ENCODE peak calls at places on chromosome 10, in seven cellular contexts. One of them, this sample, is unnamed.

GRCh38 chr10:87863102-87863943 is at the start of the genes KLLN and PTEN:
- DNase-seq in SK-N-SH: peak
- DNase-seq in stomach: peak
- DNase-seq in K562: peak
- DNase-seq in upper lobe of left lung: peak
- DNase-seq in spleen: peak
- DNase-seq in breast epithelium: peak
- DNase-seq in this sample: no peak

GRCh38 chr10:111384556-111384955 is 307.7 kb downstream of the ADRA2A start:
- DNase-seq in SK-N-SH: no peak
- DNase-seq in stomach: no peak
- DNase-seq in K562: no peak
- DNase-seq in upper lobe of left lung: no peak
- DNase-seq in spleen: no peak
- DNase-seq in breast epithelium: no peak
- DNase-seq in this sample: no peak

GRCh38 chr10:73655257-73655989 is 406 bp downstream of the SYNPO2L start:
- DNase-seq in SK-N-SH: no peak
- DNase-seq in stomach: no peak
- DNase-seq in K562: no peak
- DNase-seq in upper lobe of left lung: no peak
- DNase-seq in spleen: no peak
- DNase-seq in breast epithelium: no peak
- DNase-seq in this sample: no peak

GRCh38 chr10:100803908-100804307 is 58.5 kb downstream of the PAX2 start:
- DNase-seq in SK-N-SH: no peak
- DNase-seq in stomach: no peak
- DNase-seq in K562: no peak
- DNase-seq in upper lobe of left lung: no peak
- DNase-seq in spleen: no peak
- DNase-seq in breast epithelium: no peak
- DNase-seq in this sample: no peak

GRCh38 chr10:47217123-47217522 is 82.9 kb upstream of the GDF10 start:
- DNase-seq in SK-N-SH: no peak
- DNase-seq in stomach: no peak
- DNase-seq in K562: no peak
- DNase-seq in upper lobe of left lung: no peak
- DNase-seq in spleen: no peak
- DNase-seq in breast epithelium: no peak
- DNase-seq in this sample: no peak

GRCh38 chr10:43683451-43684197 is 34.9 kb upstream of the ZNF32 start:
- DNase-seq in SK-N-SH: peak
- DNase-seq in stomach: no peak
- DNase-seq in K562: peak
- DNase-seq in upper lobe of left lung: no peak
- DNase-seq in spleen: no peak
- DNase-seq in breast epithelium: no peak
- DNase-seq in this sample: no peak

GRCh38 chr10:60704480-60704879 is 73.8 kb upstream of the CDK1 start:
- DNase-seq in SK-N-SH: no peak
- DNase-seq in stomach: no peak
- DNase-seq in K562: no peak
- DNase-seq in upper lobe of left lung: no peak
- DNase-seq in spleen: no peak
- DNase-seq in breast epithelium: no peak
- DNase-seq in this sample: peak

GRCh38 chr10:90378524-90379076 is 479.2 kb downstream of the HTR7 start:
- DNase-seq in SK-N-SH: no peak
- DNase-seq in stomach: no peak
- DNase-seq in K562: no peak
- DNase-seq in upper lobe of left lung: no peak
- DNase-seq in spleen: no peak
- DNase-seq in breast epithelium: no peak
- DNase-seq in this sample: no peak

GRCh38 chr10:5760462-5760861 is 52.8 kb downstream of the GDI2 start:
- DNase-seq in SK-N-SH: no peak
- DNase-seq in stomach: no peak
- DNase-seq in K562: no peak
- DNase-seq in upper lobe of left lung: no peak
- DNase-seq in spleen: no peak
- DNase-seq in breast epithelium: no peak
- DNase-seq in this sample: no peak

GRCh38 chr10:34206078-34206477 is 609.0 kb downstream of the PARD3 start:
- DNase-seq in SK-N-SH: no peak
- DNase-seq in stomach: no peak
- DNase-seq in K562: no peak
- DNase-seq in upper lobe of left lung: no peak
- DNase-seq in spleen: no peak
- DNase-seq in breast epithelium: no peak
- DNase-seq in this sample: no peak

GRCh38 chr10:116385994-116386809 is 41.4 kb upstream of the PNLIPRP3 start:
- DNase-seq in SK-N-SH: no peak
- DNase-seq in stomach: no peak
- DNase-seq in K562: no peak
- DNase-seq in upper lobe of left lung: no peak
- DNase-seq in spleen: no peak
- DNase-seq in breast epithelium: no peak
- DNase-seq in this sample: peak

GRCh38 chr10:48700071-48700470 is 15.4 kb downstream of the WDFY4 start:
- DNase-seq in SK-N-SH: no peak
- DNase-seq in stomach: no peak
- DNase-seq in K562: no peak
- DNase-seq in upper lobe of left lung: no peak
- DNase-seq in spleen: no peak
- DNase-seq in breast epithelium: no peak
- DNase-seq in this sample: no peak

GRCh38 chr10:71268247-71268691 is 50.8 kb upstream of the SLC29A3 start:
- DNase-seq in SK-N-SH: no peak
- DNase-seq in stomach: no peak
- DNase-seq in K562: no peak
- DNase-seq in upper lobe of left lung: no peak
- DNase-seq in spleen: no peak
- DNase-seq in breast epithelium: no peak
- DNase-seq in this sample: no peak

GRCh38 chr10:37871143-37871542 is 13.7 kb upstream of the ZNF248 start:
- DNase-seq in SK-N-SH: no peak
- DNase-seq in stomach: no peak
- DNase-seq in K562: no peak
- DNase-seq in upper lobe of left lung: no peak
- DNase-seq in spleen: no peak
- DNase-seq in breast epithelium: no peak
- DNase-seq in this sample: no peak
- H3K27ac ChIP-seq in SK-N-SH: no peak
- H3K27ac ChIP-seq in stomach: no peak
- H3K27ac ChIP-seq in K562: peak
- H3K27ac ChIP-seq in upper lobe of left lung: no peak
- H3K27ac ChIP-seq in spleen: no peak
- H3K27ac ChIP-seq in breast epithelium: no peak
- H3K27ac ChIP-seq in this sample: no peak

GRCh38 chr10:11272915-11273389 is 255.3 kb downstream of the CELF2 start:
- DNase-seq in SK-N-SH: no peak
- DNase-seq in stomach: no peak
- DNase-seq in K562: no peak
- DNase-seq in upper lobe of left lung: no peak
- DNase-seq in spleen: no peak
- DNase-seq in breast epithelium: no peak
- DNase-seq in this sample: no peak
- TF ChIP-seq POLR2AphosphoS5 in SK-N-SH: no peak
- TF ChIP-seq POLR2AphosphoS5 in stomach: no peak
- TF ChIP-seq POLR2AphosphoS5 in K562: no peak
- TF ChIP-seq POLR2AphosphoS5 in upper lobe of left lung: no peak
- TF ChIP-seq POLR2AphosphoS5 in spleen: no peak
- TF ChIP-seq POLR2AphosphoS5 in breast epithelium: no peak
- TF ChIP-seq POLR2AphosphoS5 in this sample: no peak

DNA sequence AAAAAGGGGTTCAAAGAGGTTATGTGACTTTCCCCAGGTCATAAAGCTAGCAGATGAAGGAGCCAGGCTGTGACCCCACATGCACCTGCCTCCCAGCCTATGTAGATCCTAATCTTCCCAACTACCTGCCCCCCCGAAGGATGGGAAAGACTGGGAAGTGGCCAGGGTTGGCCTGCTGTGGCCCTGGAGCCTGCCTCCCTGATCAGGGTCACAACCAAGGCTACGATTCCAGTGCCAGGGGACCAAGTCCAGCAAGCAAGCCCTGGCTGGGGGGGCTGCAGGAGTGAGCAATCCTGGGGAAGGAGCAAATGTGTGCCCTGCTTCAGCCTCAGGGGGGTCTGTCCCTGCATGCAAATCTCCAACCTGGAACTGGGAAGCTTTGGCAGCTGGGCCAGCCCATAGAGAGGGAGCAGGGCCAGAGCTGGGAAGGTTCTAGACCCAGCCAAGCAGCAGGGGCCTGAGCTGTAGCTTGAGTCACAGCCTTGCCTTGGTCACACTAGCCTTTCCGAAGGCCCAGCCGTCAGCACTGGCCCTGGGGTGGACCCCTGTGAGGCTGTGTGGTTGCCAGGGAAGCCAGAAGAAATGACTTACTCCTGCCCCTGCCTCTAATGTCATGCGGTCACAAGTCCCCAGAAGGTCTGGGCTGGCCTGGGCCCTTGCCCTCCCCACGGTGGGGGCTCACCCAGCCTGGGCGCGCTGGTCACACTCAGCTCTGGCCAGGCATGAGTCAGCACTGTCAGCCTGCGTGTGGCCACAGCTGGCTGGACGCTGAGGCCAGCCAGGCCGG is 96.4 kb upstream of the ZMIZ1 start:
- DNase-seq in SK-N-SH: peak
- DNase-seq in stomach: peak
- DNase-seq in K562: peak
- DNase-seq in upper lobe of left lung: peak
- DNase-seq in spleen: no peak
- DNase-seq in breast epithelium: peak
- DNase-seq in this sample: no peak
- H3K27ac ChIP-seq in SK-N-SH: peak
- H3K27ac ChIP-seq in stomach: peak
- H3K27ac ChIP-seq in K562: peak
- H3K27ac ChIP-seq in upper lobe of left lung: peak
- H3K27ac ChIP-seq in spleen: peak
- H3K27ac ChIP-seq in breast epithelium: peak
- H3K27ac ChIP-seq in this sample: no peak

GRCh38 chr10:112778579-112778978 is 171.5 kb upstream of the TCF7L2 start:
- DNase-seq in SK-N-SH: no peak
- DNase-seq in stomach: no peak
- DNase-seq in K562: no peak
- DNase-seq in upper lobe of left lung: no peak
- DNase-seq in spleen: no peak
- DNase-seq in breast epithelium: no peak
- DNase-seq in this sample: no peak

GRCh38 chr10:112785089-112785488 is 165.0 kb upstream of the TCF7L2 start:
- DNase-seq in SK-N-SH: no peak
- DNase-seq in stomach: no peak
- DNase-seq in K562: no peak
- DNase-seq in upper lobe of left lung: no peak
- DNase-seq in spleen: no peak
- DNase-seq in breast epithelium: no peak
- DNase-seq in this sample: no peak

GRCh38 chr10:112779025-112779765 is 170.9 kb upstream of the TCF7L2 start:
- DNase-seq in SK-N-SH: no peak
- DNase-seq in stomach: no peak
- DNase-seq in K562: no peak
- DNase-seq in upper lobe of left lung: no peak
- DNase-seq in spleen: no peak
- DNase-seq in breast epithelium: no peak
- DNase-seq in this sample: no peak

GRCh38 chr10:112783653-112784426 is 166.2 kb upstream of the TCF7L2 start:
- DNase-seq in SK-N-SH: no peak
- DNase-seq in stomach: no peak
- DNase-seq in K562: no peak
- DNase-seq in upper lobe of left lung: no peak
- DNase-seq in spleen: no peak
- DNase-seq in breast epithelium: no peak
- DNase-seq in this sample: no peak

GRCh38 chr10:112782176-112782907 is 167.7 kb upstream of the TCF7L2 start:
- DNase-seq in SK-N-SH: no peak
- DNase-seq in stomach: peak
- DNase-seq in K562: no peak
- DNase-seq in upper lobe of left lung: no peak
- DNase-seq in spleen: no peak
- DNase-seq in breast epithelium: no peak
- DNase-seq in this sample: no peak
- TF ChIP-seq POLR2AphosphoS5 in SK-N-SH: no peak
- TF ChIP-seq POLR2AphosphoS5 in stomach: peak
- TF ChIP-seq POLR2AphosphoS5 in K562: no peak
- TF ChIP-seq POLR2AphosphoS5 in upper lobe of left lung: no peak
- TF ChIP-seq POLR2AphosphoS5 in spleen: peak
- TF ChIP-seq POLR2AphosphoS5 in breast epithelium: no peak
- TF ChIP-seq POLR2AphosphoS5 in this sample: no peak

GRCh38 chr10:89241491-89242339 is 9.9 kb downstream of the LIPA start:
- DNase-seq in SK-N-SH: no peak
- DNase-seq in stomach: no peak
- DNase-seq in K562: no peak
- DNase-seq in upper lobe of left lung: no peak
- DNase-seq in spleen: no peak
- DNase-seq in breast epithelium: no peak
- DNase-seq in this sample: no peak
- H3K27ac ChIP-seq in SK-N-SH: no peak
- H3K27ac ChIP-seq in stomach: no peak
- H3K27ac ChIP-seq in K562: no peak
- H3K27ac ChIP-seq in upper lobe of left lung: peak
- H3K27ac ChIP-seq in spleen: peak
- H3K27ac ChIP-seq in breast epithelium: peak
- H3K27ac ChIP-seq in this sample: no peak

DNA sequence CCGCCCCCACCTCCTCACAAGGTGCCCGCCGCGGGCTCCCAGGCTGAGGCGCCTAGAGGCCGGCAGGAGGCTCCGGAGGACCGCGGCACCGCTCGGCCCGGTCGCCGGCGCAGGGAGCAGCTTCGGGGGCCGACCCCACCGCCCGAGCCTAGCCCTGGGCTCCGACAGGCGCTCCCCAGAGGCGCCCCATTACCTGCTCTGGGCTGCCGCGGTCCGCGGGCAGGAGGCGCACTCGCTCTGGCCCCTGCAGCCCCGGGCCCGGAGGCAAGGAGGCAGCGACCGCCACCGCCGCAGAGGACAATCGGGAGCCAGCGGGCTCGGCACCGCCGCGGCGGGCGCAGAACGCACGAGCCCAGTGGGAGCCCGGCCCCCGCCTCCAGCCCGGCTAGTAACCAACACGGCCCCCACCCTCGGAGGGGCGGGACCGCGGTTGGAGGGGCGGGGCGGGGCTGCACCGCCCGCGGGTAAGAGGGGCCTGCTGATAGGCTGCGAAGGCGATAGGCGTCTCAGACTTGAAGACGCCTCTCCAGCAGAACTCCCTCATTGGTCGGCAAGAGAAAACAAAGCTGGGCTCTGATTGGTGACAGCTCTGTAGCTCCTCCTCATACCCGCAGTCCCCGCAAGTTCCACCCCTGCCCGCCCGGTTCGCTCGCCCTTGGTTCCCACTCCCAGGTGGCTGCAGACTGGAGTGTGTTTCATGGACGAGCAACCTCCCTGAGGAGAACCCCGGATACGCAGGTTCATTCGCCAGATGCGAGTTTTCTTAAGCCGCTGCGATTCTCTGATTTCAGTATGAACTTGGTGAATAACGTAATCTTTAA is at the start of gene MPP7:
- DNase-seq in SK-N-SH: peak
- DNase-seq in stomach: peak
- DNase-seq in K562: peak
- DNase-seq in upper lobe of left lung: peak
- DNase-seq in spleen: peak
- DNase-seq in breast epithelium: peak
- DNase-seq in this sample: peak
- TF ChIP-seq POLR2AphosphoS5 in SK-N-SH: no peak
- TF ChIP-seq POLR2AphosphoS5 in stomach: peak
- TF ChIP-seq POLR2AphosphoS5 in K562: no peak
- TF ChIP-seq POLR2AphosphoS5 in upper lobe of left lung: peak
- TF ChIP-seq POLR2AphosphoS5 in spleen: peak
- TF ChIP-seq POLR2AphosphoS5 in breast epithelium: peak
- TF ChIP-seq POLR2AphosphoS5 in this sample: peak

This sample was measured in SK-N-MC.